ENCODE peak calls at places on chromosomes 2 and 18, in seven cellular contexts. V, A, O, X, K, B and J are unnamed samples.

GRCh38 chr2:105747254-105747909 is 2.7 kb downstream of the NCK2 start:
- DNase-seq in V (no peak), A (no peak), O (no peak), X (no peak), K (no peak), B (no peak), J (no peak)

GRCh38 chr2:236633764-236634163 is 64.1 kb downstream of the ACKR3 start:
- DNase-seq in V (no peak), A (no peak), O (no peak), X (no peak), K (no peak), B (no peak), J (no peak)

GRCh38 chr18:74497308-74497640 is 1.1 kb downstream of the CNDP2 start:
- DNase-seq in V (no peak), A (no peak), O (no peak), X (no peak), K (no peak), B (no peak), J (no peak)

GRCh38 chr2:239938651-239939486 is 86.3 kb downstream of the NDUFA10 start:
- DNase-seq in V (no peak), A (no peak), O (no peak), X (no peak), K (no peak), B (no peak), J (no peak)

GRCh38 chr18:51531496-51531895 is 334.0 kb upstream of the MEX3C start:
- DNase-seq in V (no peak), A (no peak), O (no peak), X (no peak), K (no peak), B (no peak), J (no peak)

GRCh38 chr2:213152065-213152794 is 818 bp upstream of the IKZF2 start:
- DNase-seq in V (peak; percentile 39), A (no peak), O (peak; percentile 72), X (peak; percentile 2), K (peak; percentile 66), B (peak; percentile 52), J (no peak)

GRCh38 chr2:67566292-67566691 is 169.2 kb downstream of the ETAA1 start:
- DNase-seq in V (no peak), A (no peak), O (no peak), X (no peak), K (no peak), B (no peak), J (no peak)

GRCh38 chr2:30565860-30566358 is 118.9 kb downstream of the LCLAT1 start:
- DNase-seq in V (no peak), A (no peak), O (no peak), X (no peak), K (no peak), B (no peak), J (no peak)

GRCh38 chr18:9575558-9575957 is 38.8 kb downstream of the PPP4R1 start:
- DNase-seq in V (peak; percentile 98), A (peak; percentile 58), O (peak; percentile 82), X (peak; percentile 89), K (peak; percentile 83), B (peak; percentile 76), J (no peak)

GRCh38 chr2:239268082-239268481 is 132.7 kb downstream of the HDAC4 start:
- DNase-seq in V (no peak), A (no peak), O (peak; percentile 83), X (no peak), K (no peak), B (peak; percentile 45), J (no peak)

GRCh38 chr2:8424997-8425900 is 256.6 kb upstream of the ID2 start:
- DNase-seq in V (no peak), A (no peak), O (no peak), X (no peak), K (no peak), B (peak; percentile 5), J (peak; percentile 35)

GRCh38 chr2:74542978-74543377 is 10.8 kb downstream of the LOXL3 start:
- DNase-seq in V (no peak), A (no peak), O (no peak), X (no peak), K (no peak), B (no peak), J (no peak)

GRCh38 chr2:160482673-160483072 is 10.9 kb downstream of the RBMS1 start:
- DNase-seq in V (no peak), A (no peak), O (no peak), X (no peak), K (no peak), B (no peak), J (no peak)

GRCh38 chr2:142321706-142322280 is 191.0 kb upstream of the LRP1B start:
- DNase-seq in V (no peak), A (no peak), O (no peak), X (no peak), K (no peak), B (no peak), J (no peak)

GRCh38 chr2:12970861-12971260 is 254.1 kb downstream of the TRIB2 start:
- DNase-seq in V (no peak), A (no peak), O (no peak), X (no peak), K (no peak), B (no peak), J (no peak)

GRCh38 chr2:159612255-159612901 is 4.0 kb downstream of the BAZ2B start:
- DNase-seq in V (peak; percentile 67), A (no peak), O (no peak), X (no peak), K (peak; percentile 32), B (no peak), J (no peak)

GRCh38 chr2:23788100-23788499 is 138.8 kb downstream of the ATAD2B start:
- DNase-seq in V (peak; percentile 46), A (no peak), O (no peak), X (no peak), K (no peak), B (no peak), J (peak; percentile 39)

GRCh38 chr2:150165988-150166965 is 321.2 kb downstream of the RND3 start:
- DNase-seq in V (peak; percentile 75), A (no peak), O (no peak), X (no peak), K (no peak), B (peak; percentile 59), J (no peak)

GRCh38 chr2:240791821-240792657 is 28.0 kb downstream of the KIF1A start:
- DNase-seq in V (no peak), A (no peak), O (no peak), X (no peak), K (no peak), B (no peak), J (no peak)

GRCh38 chr2:189318761-189319160 is 122.5 kb upstream of the WDR75 start:
- DNase-seq in V (no peak), A (no peak), O (no peak), X (no peak), K (no peak), B (no peak), J (no peak)

GRCh38 chr2:39141346-39142011 is 20.6 kb upstream of the SOS1 start:
- DNase-seq in V (no peak), A (no peak), O (no peak), X (no peak), K (peak; percentile 55), B (no peak), J (peak; percentile 26)

GRCh38 chr18:39841133-39842041 is 2113.6 kb upstream of the PIK3C3 start:
- DNase-seq in V (no peak), A (peak; percentile 73), O (peak; percentile 41), X (peak; percentile 28), K (peak; percentile 90), B (peak; percentile 24), J (no peak)

GRCh38 chr2:184351126-184351525 is 247.2 kb upstream of the ZNF804A start:
- DNase-seq in V (no peak), A (no peak), O (no peak), X (no peak), K (no peak), B (no peak), J (no peak)

GRCh38 chr2:227404575-227404974 is 16.8 kb upstream of the SCYGR1 start:
- DNase-seq in V (no peak), A (no peak), O (no peak), X (no peak), K (peak; percentile 22), B (no peak), J (no peak)

GRCh38 chr2:235449568-235449967 is 44.3 kb upstream of the AGAP1 start:
- DNase-seq in V (peak; percentile 6), A (no peak), O (no peak), X (no peak), K (no peak), B (no peak), J (no peak)

GRCh38 chr18:13568443-13569392 is 157.6 kb downstream of the FAM210A start:
- DNase-seq in V (no peak), A (no peak), O (no peak), X (no peak), K (no peak), B (no peak), J (peak; percentile 65)
- H3K4me3 ChIP-seq in V (no peak overlapping the region), A (no peak overlapping the region), O (no peak overlapping the region), X (no peak overlapping the region), K (no peak overlapping the region), B (no peak overlapping the region), J (no peak overlapping the region)

GRCh38 chr2:208183937-208184336 is 5.9 kb downstream of the C2orf80 start:
- DNase-seq in V (no peak), A (no peak), O (no peak), X (no peak), K (peak; percentile 50), B (no peak), J (no peak)
- H3K27me3 ChIP-seq in V (no peaks in the 10 kb centered on the region), A (no peaks in the 10 kb centered on the region), O (peaks cover 6% of the 10 kb centered on the region), X (no peaks in the 10 kb centered on the region), K (no peaks in the 10 kb centered on the region), B (no peaks in the 10 kb centered on the region), J (no peaks in the 10 kb centered on the region)

DNA sequence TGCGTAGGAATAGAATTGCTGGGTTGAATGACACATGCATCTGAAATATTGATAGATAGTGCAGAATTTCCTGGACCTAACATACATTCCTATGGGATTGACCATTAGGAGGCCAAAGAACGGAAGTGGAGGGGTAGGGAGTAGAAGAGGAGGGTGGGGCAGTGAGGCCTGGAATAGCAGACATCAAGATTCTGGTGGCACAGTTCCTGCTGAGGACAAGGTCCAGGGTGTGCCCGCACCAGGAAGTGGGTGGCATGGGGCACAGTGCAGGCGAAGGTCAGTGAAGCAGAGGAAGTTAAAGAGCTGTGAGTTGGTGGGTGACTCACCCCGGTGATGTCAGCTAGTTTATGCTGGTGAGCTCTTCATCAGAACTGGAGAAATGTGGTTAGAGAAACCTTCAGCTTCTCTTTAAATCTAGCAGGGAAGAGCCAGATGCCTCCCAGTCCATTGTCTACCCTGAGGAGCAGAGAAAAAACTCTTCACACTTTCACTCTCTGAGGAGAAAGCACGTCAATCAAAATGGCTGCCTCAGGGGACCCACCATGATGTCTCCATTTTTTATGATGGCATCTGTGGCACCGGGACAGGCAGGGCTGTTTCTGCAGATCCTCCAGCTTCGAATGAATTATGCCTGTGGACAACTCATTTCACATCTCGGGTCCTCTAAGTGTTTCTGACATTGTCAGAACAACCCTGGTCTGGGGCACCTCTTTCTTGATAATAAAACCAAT is 55.9 kb upstream of the CTLA4 start:
- DNase-seq in V (no peak), A (no peak), O (peak; percentile 92), X (peak; percentile 62), K (no peak), B (no peak), J (no peak)
- TF ChIP-seq CTCF in V (no peak), A (no peak), O (no peak), X (no peak), K (no peak), B (no peak), J (no peak)

DNA sequence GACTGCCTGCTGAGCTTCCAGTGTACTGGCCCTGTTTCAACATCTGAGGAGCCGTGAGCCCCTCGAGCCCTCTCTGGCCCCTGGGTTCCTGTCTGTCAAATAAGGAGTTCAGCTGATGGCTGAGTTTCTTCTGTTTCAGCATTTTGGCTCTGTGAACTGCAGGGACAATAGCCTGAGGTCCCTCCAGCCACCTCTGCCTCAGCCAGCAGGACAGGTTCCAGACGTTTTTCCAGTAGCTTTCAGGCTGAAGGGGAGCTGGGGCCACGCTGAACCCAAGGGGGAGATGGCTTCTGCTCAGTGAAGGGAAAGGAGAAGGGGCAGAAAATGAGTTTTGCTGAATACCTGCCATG is 5.4 kb downstream of the SLC35F6 start:
- DNase-seq in V (no peak), A (no peak), O (no peak), X (no peak), K (no peak), B (peak; percentile 49), J (no peak)
- H3K4me3 ChIP-seq in V (no peak overlapping the region), A (no peak overlapping the region), O (no peak overlapping the region), X (peak overlapping the region; percentile 34), K (no peak overlapping the region), B (no peak overlapping the region), J (no peak overlapping the region)